ENCODE peak calls at places on chromosomes 13 and 19, in nine cellular contexts. V is A549, M is Peyer's patch, S is heart left ventricle, Z is ovary, Y is IMR-90, F is body of pancreas, O is suprapubic skin, E is HCT116. U is an unnamed sample.

GRCh38 chr19:38036707-38037106 is 129.7 kb downstream of the SIPA1L3 start:
- DNase-seq in V (no peak), M (no peak), S (no peak), Z (no peak), Y (no peak), F (no peak), O (no peak), E (no peak), U (no peak)

GRCh38 chr13:98678741-98679140 is 73.7 kb downstream of the SLC15A1 start:
- DNase-seq in V (no peak), M (no peak), S (no peak), Z (no peak), Y (no peak), F (no peak), O (no peak), E (no peak), U (no peak)

GRCh38 chr19:7292950-7293794 is 1.0 kb downstream of the INSR start:
- DNase-seq in V (no peak), M (peak), S (peak), Z (peak), Y (no peak), F (peak), O (peak), E (no peak), U (peak)

GRCh38 chr13:49052801-49053200 is 77.1 kb downstream of the FNDC3A start:
- DNase-seq in V (no peak), M (no peak), S (no peak), Z (no peak), Y (peak), F (no peak), O (no peak), E (no peak), U (no peak)

GRCh38 chr13:73708393-73708985 is 425.7 kb downstream of the KLF12 start:
- DNase-seq in V (peak), M (peak), S (no peak), Z (no peak), Y (peak), F (peak), O (no peak), E (peak), U (no peak)

GRCh38 chr19:13872695-13873389 is 4.1 kb upstream of the NANOS3 start:
- DNase-seq in V (peak), M (peak), S (peak), Z (peak), Y (no peak), F (peak), O (no peak), E (no peak), U (no peak)

GRCh38 chr19:33434886-33435705 is 61.6 kb downstream of the CEBPG start:
- DNase-seq in V (no peak), M (no peak), S (peak), Z (no peak), Y (peak), F (no peak), O (no peak), E (no peak), U (no peak)

GRCh38 chr13:99657848-99658265 is 156.6 kb downstream of the TM9SF2 start:
- DNase-seq in V (peak), M (peak), S (peak), Z (peak), Y (no peak), F (no peak), O (no peak), E (no peak), U (peak)

GRCh38 chr13:114035583-114036501 is 62.0 kb upstream of the C13orf46 start:
- DNase-seq in V (no peak), M (no peak), S (no peak), Z (no peak), Y (peak), F (no peak), O (no peak), E (no peak), U (no peak)

GRCh38 chr13:110455941-110456340 is 105.6 kb downstream of the RAB20 start:
- DNase-seq in V (peak), M (peak), S (peak), Z (peak), Y (peak), F (peak), O (no peak), E (peak), U (peak)

GRCh38 chr19:33273065-33273736 is 29.1 kb downstream of the CEBPA start:
- DNase-seq in V (no peak), M (no peak), S (no peak), Z (no peak), Y (no peak), F (no peak), O (no peak), E (no peak), U (no peak)

GRCh38 chr19:45667620-45668341 is at the start of gene GIPR:
- DNase-seq in V (peak), M (peak), S (peak), Z (no peak), Y (peak), F (peak), O (no peak), E (peak), U (peak)

GRCh38 chr13:97879646-97880297 is 73.7 kb upstream of the IPO5 start:
- DNase-seq in V (peak), M (no peak), S (no peak), Z (no peak), Y (peak), F (no peak), O (no peak), E (peak), U (no peak)

GRCh38 chr19:49933643-49934042 is 4.3 kb upstream of the NUP62 start:
- DNase-seq in V (no peak), M (no peak), S (no peak), Z (no peak), Y (no peak), F (no peak), O (no peak), E (no peak), U (no peak)

GRCh38 chr19:50478901-50479715 is 2.5 kb upstream of the GARIN5A start:
- DNase-seq in V (peak), M (no peak), S (no peak), Z (no peak), Y (peak), F (no peak), O (no peak), E (no peak), U (no peak)

GRCh38 chr13:97810152-97810551 is 143.3 kb upstream of the IPO5 start:
- DNase-seq in V (no peak), M (no peak), S (no peak), Z (no peak), Y (peak), F (no peak), O (no peak), E (peak), U (no peak)

GRCh38 chr13:39215971-39216370 is 177.7 kb downstream of the NHLRC3 start:
- DNase-seq in V (no peak), M (no peak), S (no peak), Z (no peak), Y (no peak), F (no peak), O (no peak), E (no peak), U (no peak)

GRCh38 chr19:17796013-17796837 is 1.3 kb downstream of the B3GNT3 start:
- DNase-seq in V (no peak), M (peak), S (no peak), Z (no peak), Y (no peak), F (peak), O (no peak), E (peak), U (no peak)

GRCh38 chr19:47446534-47447469 is 24.9 kb downstream of the SLC8A2 start:
- DNase-seq in V (peak), M (no peak), S (no peak), Z (peak), Y (no peak), F (no peak), O (no peak), E (peak), U (no peak)

GRCh38 chr19:36008336-36008978 is at the start of gene SYNE4:
- DNase-seq in V (no peak), M (peak), S (no peak), Z (peak), Y (no peak), F (peak), O (no peak), E (peak), U (no peak)

GRCh38 chr19:47492137-47492533 is 8.1 kb upstream of the KPTN start:
- DNase-seq in V (no peak), M (no peak), S (no peak), Z (no peak), Y (no peak), F (no peak), O (no peak), E (no peak), U (no peak)

GRCh38 chr19:1038995-1039645 is 787 bp upstream of the ABCA7 start:
- DNase-seq in V (no peak), M (no peak), S (no peak), Z (no peak), Y (peak), F (no peak), O (no peak), E (no peak), U (no peak)

GRCh38 chr13:44048326-44048725 is 168.6 kb downstream of the LACC1 start:
- DNase-seq in V (no peak), M (no peak), S (no peak), Z (no peak), Y (no peak), F (no peak), O (no peak), E (no peak), U (no peak)
- TF ChIP-seq CTCF in V (peak), M (no peak), S (no peak), Z (no peak), Y (no peak), F (no peak), O (no peak), E (peak), U (no peak)

GRCh38 chr19:5321066-5321642 is 19.5 kb downstream of the PTPRS start:
- DNase-seq in V (no peak), M (no peak), S (no peak), Z (no peak), Y (no peak), F (no peak), O (no peak), E (no peak), U (no peak)

GRCh38 chr19:5323475-5323811 is 17.2 kb downstream of the PTPRS start:
- DNase-seq in V (no peak), M (no peak), S (no peak), Z (no peak), Y (no peak), F (no peak), O (no peak), E (no peak), U (no peak)

GRCh38 chr19:5319516-5319915 is 21.1 kb downstream of the PTPRS start:
- DNase-seq in V (no peak), M (no peak), S (no peak), Z (no peak), Y (no peak), F (no peak), O (no peak), E (no peak), U (no peak)

GRCh38 chr19:5324947-5325346 is 15.7 kb downstream of the PTPRS start:
- DNase-seq in V (no peak), M (no peak), S (peak), Z (no peak), Y (no peak), F (no peak), O (no peak), E (no peak), U (no peak)

DNA sequence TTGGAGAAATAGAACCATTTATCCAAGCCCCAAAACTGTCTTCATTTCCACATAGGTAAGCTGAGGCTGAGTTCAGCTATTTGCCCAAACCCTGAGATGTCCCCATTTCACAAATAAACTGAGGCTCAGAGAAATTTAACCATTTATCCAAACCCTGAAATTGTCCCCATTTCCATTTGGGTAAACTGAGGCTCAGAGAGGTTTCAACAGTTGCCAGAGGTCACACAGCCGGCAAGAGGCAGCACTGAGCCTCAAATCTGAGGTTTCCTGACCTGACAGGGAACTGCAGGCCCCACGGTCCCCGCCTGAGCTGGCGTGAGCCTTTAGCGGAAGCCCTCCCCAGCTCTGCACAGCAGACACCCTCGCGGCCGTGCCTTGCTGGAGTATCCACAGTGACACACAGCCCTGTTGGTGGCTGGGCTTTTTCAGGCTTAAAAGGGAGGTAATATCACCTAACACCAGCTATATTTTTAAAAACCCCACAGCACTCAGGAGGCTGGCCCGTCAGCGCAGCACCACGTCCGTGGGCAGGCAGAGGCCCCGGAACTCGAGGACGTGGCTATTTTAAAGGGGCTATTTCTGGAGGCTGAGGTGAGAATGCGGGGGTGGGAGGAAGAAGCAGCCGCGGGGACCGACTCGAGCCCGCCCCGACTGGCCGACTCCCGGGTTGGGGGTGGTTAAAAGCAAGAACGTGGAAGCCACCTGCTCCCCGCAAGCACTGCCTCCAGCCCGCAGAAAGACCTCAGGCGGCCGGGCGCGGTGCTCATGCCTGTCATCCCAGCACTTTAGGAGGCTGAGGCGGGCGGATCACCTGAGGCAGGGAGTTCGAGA is 18.5 kb downstream of the PTPRS start:
- DNase-seq in V (no peak), M (peak), S (peak), Z (no peak), Y (no peak), F (no peak), O (no peak), E (no peak), U (no peak)
- H3K4me3 ChIP-seq in V (no peak), M (no peak), S (no peak), Z (no peak), Y (no peak), F (no peak), O (no peak), E (no peak), U (no peak)

GRCh38 chr13:66427330-66427990 is 802.7 kb downstream of the PCDH9 start:
- DNase-seq in V (no peak), M (no peak), S (no peak), Z (no peak), Y (no peak), F (no peak), O (no peak), E (no peak), U (no peak)
- TF ChIP-seq POLR2A in V (no peak), M (no peak), S (no peak), Z (no peak), Y (no peak), F (no peak), O (no peak), E (no peak), U (no peak)

GRCh38 chr13:79806821-79807220 is 325.9 kb downstream of the NDFIP2 start:
- DNase-seq in V (no peak), M (no peak), S (no peak), Z (no peak), Y (no peak), F (no peak), O (no peak), E (no peak), U (no peak)
- TF ChIP-seq CTCF in V (no peak), M (no peak), S (no peak), Z (no peak), Y (no peak), F (no peak), O (no peak), E (no peak), U (no peak)

GRCh38 chr13:46166221-46166584 is 15.8 kb downstream of the LCP1 start:
- DNase-seq in V (no peak), M (no peak), S (no peak), Z (no peak), Y (no peak), F (no peak), O (no peak), E (no peak), U (no peak)
- H3K4me3 ChIP-seq in V (no peak), M (no peak), S (no peak), Z (no peak), Y (no peak), F (no peak), O (no peak), E (no peak), U (no peak)

GRCh38 chr13:33817843-33818661 is at the start of gene RFC3:
- DNase-seq in V (peak), M (peak), S (peak), Z (peak), Y (peak), F (peak), O (peak), E (peak), U (peak)
- TF ChIP-seq POLR2A in V (peak), M (no peak), S (no peak), Z (no peak), Y (peak), F (peak), O (no peak), E (peak), U (no peak)

GRCh38 chr13:81610613-81611012 is 1269.7 kb upstream of the SPRY2 start:
- DNase-seq in V (no peak), M (no peak), S (no peak), Z (no peak), Y (no peak), F (no peak), O (no peak), E (no peak), U (no peak)
- TF ChIP-seq CTCF in V (no peak), M (no peak), S (no peak), Z (no peak), Y (no peak), F (no peak), O (no peak), E (peak), U (no peak)

GRCh38 chr19:15199652-15200574 is 882 bp downstream of the NOTCH3 start:
- DNase-seq in V (no peak), M (no peak), S (no peak), Z (peak), Y (peak), F (peak), O (no peak), E (no peak), U (no peak)
- H3K4me3 ChIP-seq in V (peak), M (peak), S (peak), Z (peak), Y (peak), F (peak), O (peak), E (peak), U (peak)

GRCh38 chr19:2167896-2168618 is 4.3 kb downstream of the DOT1L start:
- DNase-seq in V (no peak), M (peak), S (peak), Z (no peak), Y (peak), F (peak), O (no peak), E (no peak), U (peak)
- TF ChIP-seq POLR2A in V (no peak), M (no peak), S (no peak), Z (no peak), Y (no peak), F (no peak), O (no peak), E (no peak), U (no peak)